ENCODE peak calls at places on chromosomes 16 and 17, in ten cellular contexts. One of them, this sample, is unnamed.

GRCh38 chr16:59886021-59886420 is 1151.9 kb upstream of the GOT2 start:
- DNase-seq in epithelial cell of proximal tubule: no peak
- DNase-seq in adrenal gland: peak; percentile 45
- DNase-seq in thoracic aorta: no peak
- DNase-seq in WERI-Rb-1: no peak
- DNase-seq in fibroblast of the aortic adventitia: peak; percentile 9
- DNase-seq in AG10803: peak; percentile 90
- DNase-seq in GM06990: no peak
- DNase-seq in stomach: no peak
- DNase-seq in CD4-positive, alpha-beta T cell: no peak
- DNase-seq in this sample: no peak

GRCh38 chr16:66520406-66521194 is 29.3 kb downstream of the TK2 start:
- DNase-seq in epithelial cell of proximal tubule: no peak
- DNase-seq in adrenal gland: peak; percentile 56
- DNase-seq in thoracic aorta: no peak
- DNase-seq in WERI-Rb-1: no peak
- DNase-seq in fibroblast of the aortic adventitia: no peak
- DNase-seq in AG10803: no peak
- DNase-seq in GM06990: no peak
- DNase-seq in stomach: no peak
- DNase-seq in CD4-positive, alpha-beta T cell: no peak
- DNase-seq in this sample: no peak

GRCh38 chr17:27266228-27266627 is 27.7 kb upstream of the WSB1 start:
- DNase-seq in epithelial cell of proximal tubule: no peak
- DNase-seq in adrenal gland: no peak
- DNase-seq in thoracic aorta: no peak
- DNase-seq in WERI-Rb-1: no peak
- DNase-seq in fibroblast of the aortic adventitia: no peak
- DNase-seq in AG10803: no peak
- DNase-seq in GM06990: no peak
- DNase-seq in stomach: no peak
- DNase-seq in CD4-positive, alpha-beta T cell: no peak
- DNase-seq in this sample: no peak

GRCh38 chr17:49546546-49547535 is 28.8 kb upstream of the NXPH3 start:
- DNase-seq in epithelial cell of proximal tubule: no peak
- DNase-seq in adrenal gland: no peak
- DNase-seq in thoracic aorta: no peak
- DNase-seq in WERI-Rb-1: peak; percentile 75
- DNase-seq in fibroblast of the aortic adventitia: no peak
- DNase-seq in AG10803: no peak
- DNase-seq in GM06990: no peak
- DNase-seq in stomach: no peak
- DNase-seq in CD4-positive, alpha-beta T cell: no peak
- DNase-seq in this sample: no peak

GRCh38 chr17:15441315-15441714 is 26.1 kb downstream of the CDRT4 start:
- DNase-seq in epithelial cell of proximal tubule: no peak
- DNase-seq in adrenal gland: no peak
- DNase-seq in thoracic aorta: no peak
- DNase-seq in WERI-Rb-1: no peak
- DNase-seq in fibroblast of the aortic adventitia: peak; percentile 50
- DNase-seq in AG10803: no peak
- DNase-seq in GM06990: no peak
- DNase-seq in stomach: no peak
- DNase-seq in CD4-positive, alpha-beta T cell: no peak
- DNase-seq in this sample: no peak

GRCh38 chr16:58885528-58886170 is 151.5 kb upstream of the GOT2 start:
- DNase-seq in epithelial cell of proximal tubule: no peak
- DNase-seq in adrenal gland: no peak
- DNase-seq in thoracic aorta: no peak
- DNase-seq in WERI-Rb-1: no peak
- DNase-seq in fibroblast of the aortic adventitia: no peak
- DNase-seq in AG10803: peak; percentile 8
- DNase-seq in GM06990: peak; percentile 13
- DNase-seq in stomach: no peak
- DNase-seq in CD4-positive, alpha-beta T cell: no peak
- DNase-seq in this sample: no peak

GRCh38 chr16:68564367-68564985 is 25.4 kb downstream of the ZFP90 start:
- DNase-seq in epithelial cell of proximal tubule: no peak
- DNase-seq in adrenal gland: no peak
- DNase-seq in thoracic aorta: no peak
- DNase-seq in WERI-Rb-1: no peak
- DNase-seq in fibroblast of the aortic adventitia: peak; percentile 5
- DNase-seq in AG10803: peak; percentile 4
- DNase-seq in GM06990: no peak
- DNase-seq in stomach: no peak
- DNase-seq in CD4-positive, alpha-beta T cell: no peak
- DNase-seq in this sample: no peak

GRCh38 chr17:35713069-35713728 is 18.2 kb upstream of the RASL10B start:
- DNase-seq in epithelial cell of proximal tubule: no peak
- DNase-seq in adrenal gland: peak; percentile 81
- DNase-seq in thoracic aorta: peak; percentile 62
- DNase-seq in WERI-Rb-1: peak; percentile 76
- DNase-seq in fibroblast of the aortic adventitia: peak; percentile 91
- DNase-seq in AG10803: peak; percentile 97
- DNase-seq in GM06990: no peak
- DNase-seq in stomach: no peak
- DNase-seq in CD4-positive, alpha-beta T cell: no peak
- DNase-seq in this sample: no peak

GRCh38 chr17:78748730-78749317 is 33.2 kb downstream of the CYTH1 start:
- DNase-seq in epithelial cell of proximal tubule: no peak
- DNase-seq in adrenal gland: peak; percentile 58
- DNase-seq in thoracic aorta: no peak
- DNase-seq in WERI-Rb-1: no peak
- DNase-seq in fibroblast of the aortic adventitia: peak; percentile 70
- DNase-seq in AG10803: peak; percentile 77
- DNase-seq in GM06990: peak; percentile 61
- DNase-seq in stomach: peak; percentile 62
- DNase-seq in CD4-positive, alpha-beta T cell: peak; percentile 70
- DNase-seq in this sample: no peak

GRCh38 chr16:11586856-11587642 is at the start of gene LITAF:
- DNase-seq in epithelial cell of proximal tubule: no peak
- DNase-seq in adrenal gland: peak; percentile 63
- DNase-seq in thoracic aorta: no peak
- DNase-seq in WERI-Rb-1: peak; percentile 61
- DNase-seq in fibroblast of the aortic adventitia: peak; percentile 29
- DNase-seq in AG10803: peak; percentile 45
- DNase-seq in GM06990: peak; percentile 82
- DNase-seq in stomach: peak; percentile 78
- DNase-seq in CD4-positive, alpha-beta T cell: peak; percentile 36
- DNase-seq in this sample: peak; percentile 53

GRCh38 chr16:20792216-20792615 is 14.1 kb downstream of the ERI2 start:
- DNase-seq in epithelial cell of proximal tubule: no peak
- DNase-seq in adrenal gland: no peak
- DNase-seq in thoracic aorta: no peak
- DNase-seq in WERI-Rb-1: no peak
- DNase-seq in fibroblast of the aortic adventitia: no peak
- DNase-seq in AG10803: no peak
- DNase-seq in GM06990: no peak
- DNase-seq in stomach: no peak
- DNase-seq in CD4-positive, alpha-beta T cell: no peak
- DNase-seq in this sample: no peak

DNA sequence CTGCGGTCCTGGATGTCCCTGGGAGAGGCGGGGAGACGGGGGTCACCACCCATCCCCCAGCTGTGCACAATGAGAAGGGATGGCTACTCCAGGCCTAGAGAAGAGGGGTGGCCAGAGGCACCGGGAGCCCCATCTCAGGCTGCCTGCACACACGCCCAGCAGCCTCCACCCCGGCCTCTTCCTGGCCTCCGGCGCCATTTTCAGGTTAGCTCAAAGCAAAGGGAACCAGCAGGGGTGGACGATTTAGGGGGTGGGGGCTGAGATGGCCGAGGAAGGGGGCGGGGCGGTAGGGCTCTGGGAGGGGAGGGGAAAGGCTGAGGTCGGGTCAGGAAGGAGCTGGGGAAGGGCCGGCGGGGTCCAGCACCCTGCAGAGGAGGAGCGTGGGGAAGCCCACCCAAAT is 42.8 kb downstream of the SRCIN1 start:
- DNase-seq in epithelial cell of proximal tubule: no peak
- DNase-seq in adrenal gland: no peak
- DNase-seq in thoracic aorta: no peak
- DNase-seq in WERI-Rb-1: no peak
- DNase-seq in fibroblast of the aortic adventitia: no peak
- DNase-seq in AG10803: no peak
- DNase-seq in GM06990: no peak
- DNase-seq in stomach: no peak
- DNase-seq in CD4-positive, alpha-beta T cell: no peak
- DNase-seq in this sample: no peak
- TF ChIP-seq CTCF in epithelial cell of proximal tubule: no peak
- TF ChIP-seq CTCF in adrenal gland: no peak
- TF ChIP-seq CTCF in thoracic aorta: no peak
- TF ChIP-seq CTCF in WERI-Rb-1: no peak
- TF ChIP-seq CTCF in fibroblast of the aortic adventitia: no peak
- TF ChIP-seq CTCF in AG10803: no peak
- TF ChIP-seq CTCF in GM06990: no peak
- TF ChIP-seq CTCF in stomach: no peak
- TF ChIP-seq CTCF in CD4-positive, alpha-beta T cell: no peak
- TF ChIP-seq CTCF in this sample: no peak

GRCh38 chr16:27770271-27771196 is 220.6 kb downstream of the KATNIP start:
- DNase-seq in epithelial cell of proximal tubule: no peak
- DNase-seq in adrenal gland: no peak
- DNase-seq in thoracic aorta: no peak
- DNase-seq in WERI-Rb-1: no peak
- DNase-seq in fibroblast of the aortic adventitia: no peak
- DNase-seq in AG10803: no peak
- DNase-seq in GM06990: no peak
- DNase-seq in stomach: no peak
- DNase-seq in CD4-positive, alpha-beta T cell: no peak
- DNase-seq in this sample: peak; percentile 9

GRCh38 chr16:27767971-27768591 is 218.1 kb downstream of the KATNIP start:
- DNase-seq in epithelial cell of proximal tubule: no peak
- DNase-seq in adrenal gland: no peak
- DNase-seq in thoracic aorta: no peak
- DNase-seq in WERI-Rb-1: no peak
- DNase-seq in fibroblast of the aortic adventitia: no peak
- DNase-seq in AG10803: no peak
- DNase-seq in GM06990: no peak
- DNase-seq in stomach: no peak
- DNase-seq in CD4-positive, alpha-beta T cell: no peak
- DNase-seq in this sample: no peak

GRCh38 chr16:27771201-27771910 is 221.4 kb downstream of the KATNIP start:
- DNase-seq in epithelial cell of proximal tubule: no peak
- DNase-seq in adrenal gland: no peak
- DNase-seq in thoracic aorta: no peak
- DNase-seq in WERI-Rb-1: no peak
- DNase-seq in fibroblast of the aortic adventitia: no peak
- DNase-seq in AG10803: no peak
- DNase-seq in GM06990: no peak
- DNase-seq in stomach: no peak
- DNase-seq in CD4-positive, alpha-beta T cell: no peak
- DNase-seq in this sample: no peak

GRCh38 chr16:27768651-27769270 is 218.8 kb downstream of the KATNIP start:
- DNase-seq in epithelial cell of proximal tubule: no peak
- DNase-seq in adrenal gland: no peak
- DNase-seq in thoracic aorta: no peak
- DNase-seq in WERI-Rb-1: no peak
- DNase-seq in fibroblast of the aortic adventitia: no peak
- DNase-seq in AG10803: no peak
- DNase-seq in GM06990: no peak
- DNase-seq in stomach: no peak
- DNase-seq in CD4-positive, alpha-beta T cell: no peak
- DNase-seq in this sample: peak; percentile 4

DNA sequence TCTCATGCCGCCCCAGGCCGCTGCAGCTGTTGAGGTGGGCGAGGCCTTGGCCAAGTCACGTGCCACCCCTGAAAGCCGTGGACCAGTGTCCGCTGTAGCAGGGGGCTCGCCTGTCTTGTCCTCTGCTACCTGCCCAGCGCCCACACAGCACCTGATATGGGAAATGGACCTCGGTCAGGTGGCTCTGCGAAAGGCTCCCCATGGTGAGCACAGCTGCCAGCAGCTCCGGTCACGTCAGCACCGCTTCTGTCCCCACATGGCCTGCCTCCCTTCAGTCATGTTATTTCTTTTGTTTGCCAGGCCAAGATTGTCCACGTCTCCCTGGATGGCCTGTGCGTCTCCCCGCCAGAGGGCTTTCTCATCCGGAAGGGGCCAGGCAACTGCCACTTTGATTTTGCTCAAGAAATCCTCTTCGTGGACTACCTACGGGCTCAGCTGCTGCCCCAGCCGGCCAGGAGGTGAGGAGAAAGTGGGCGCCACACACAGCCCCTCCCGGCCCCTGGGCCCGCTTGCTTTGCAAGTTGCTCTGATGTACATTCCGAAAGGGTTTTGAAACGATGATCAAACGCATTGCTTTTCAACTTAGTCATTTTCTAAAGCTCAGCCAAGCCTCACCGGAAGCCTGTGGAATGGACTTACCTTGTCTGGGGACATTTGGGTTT is 219.7 kb downstream of the KATNIP start:
- DNase-seq in epithelial cell of proximal tubule: no peak
- DNase-seq in adrenal gland: no peak
- DNase-seq in thoracic aorta: no peak
- DNase-seq in WERI-Rb-1: peak; percentile 55
- DNase-seq in fibroblast of the aortic adventitia: peak; percentile 31
- DNase-seq in AG10803: peak; percentile 56
- DNase-seq in GM06990: no peak
- DNase-seq in stomach: no peak
- DNase-seq in CD4-positive, alpha-beta T cell: no peak
- DNase-seq in this sample: peak; percentile 11
- TF ChIP-seq CTCF in epithelial cell of proximal tubule: no peak
- TF ChIP-seq CTCF in adrenal gland: no peak
- TF ChIP-seq CTCF in thoracic aorta: no peak
- TF ChIP-seq CTCF in WERI-Rb-1: no peak
- TF ChIP-seq CTCF in fibroblast of the aortic adventitia: no peak
- TF ChIP-seq CTCF in AG10803: no peak
- TF ChIP-seq CTCF in GM06990: no peak
- TF ChIP-seq CTCF in stomach: no peak
- TF ChIP-seq CTCF in CD4-positive, alpha-beta T cell: no peak
- TF ChIP-seq CTCF in this sample: no peak

DNA sequence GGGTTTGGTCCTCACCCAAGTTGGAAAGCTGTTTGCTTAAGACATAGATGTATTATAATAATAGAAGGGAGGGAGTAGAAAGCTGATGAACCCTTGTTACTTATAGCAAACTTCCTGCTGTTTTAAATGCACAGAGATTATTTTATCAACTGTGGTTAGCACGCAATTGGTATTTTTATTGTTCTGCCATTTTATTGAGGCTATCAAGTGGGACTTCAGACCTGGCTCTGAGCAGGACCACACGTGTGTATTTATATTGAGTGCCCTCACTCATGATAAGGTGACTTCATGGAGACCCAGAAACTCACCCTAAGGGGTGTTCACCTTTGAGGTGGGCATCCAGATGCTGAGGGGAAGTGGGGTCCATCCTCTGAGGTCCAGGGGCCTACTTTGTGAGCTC is 17.0 kb downstream of the KLHL36 start:
- DNase-seq in epithelial cell of proximal tubule: no peak
- DNase-seq in adrenal gland: no peak
- DNase-seq in thoracic aorta: no peak
- DNase-seq in WERI-Rb-1: no peak
- DNase-seq in fibroblast of the aortic adventitia: no peak
- DNase-seq in AG10803: no peak
- DNase-seq in GM06990: no peak
- DNase-seq in stomach: no peak
- DNase-seq in CD4-positive, alpha-beta T cell: no peak
- DNase-seq in this sample: no peak
- TF ChIP-seq CTCF in epithelial cell of proximal tubule: no peak
- TF ChIP-seq CTCF in adrenal gland: no peak
- TF ChIP-seq CTCF in thoracic aorta: no peak
- TF ChIP-seq CTCF in WERI-Rb-1: no peak
- TF ChIP-seq CTCF in fibroblast of the aortic adventitia: no peak
- TF ChIP-seq CTCF in AG10803: no peak
- TF ChIP-seq CTCF in GM06990: no peak
- TF ChIP-seq CTCF in stomach: no peak
- TF ChIP-seq CTCF in CD4-positive, alpha-beta T cell: no peak
- TF ChIP-seq CTCF in this sample: no peak

GRCh38 chr17:51354908-51355307 is 94.6 kb downstream of the UTP18 start:
- DNase-seq in epithelial cell of proximal tubule: no peak
- DNase-seq in adrenal gland: no peak
- DNase-seq in thoracic aorta: no peak
- DNase-seq in WERI-Rb-1: no peak
- DNase-seq in fibroblast of the aortic adventitia: no peak
- DNase-seq in AG10803: no peak
- DNase-seq in GM06990: no peak
- DNase-seq in stomach: no peak
- DNase-seq in CD4-positive, alpha-beta T cell: no peak
- DNase-seq in this sample: no peak
- TF ChIP-seq CTCF in epithelial cell of proximal tubule: no peak
- TF ChIP-seq CTCF in adrenal gland: no peak
- TF ChIP-seq CTCF in thoracic aorta: no peak
- TF ChIP-seq CTCF in WERI-Rb-1: no peak
- TF ChIP-seq CTCF in fibroblast of the aortic adventitia: no peak
- TF ChIP-seq CTCF in AG10803: no peak
- TF ChIP-seq CTCF in GM06990: no peak
- TF ChIP-seq CTCF in stomach: no peak
- TF ChIP-seq CTCF in CD4-positive, alpha-beta T cell: no peak
- TF ChIP-seq CTCF in this sample: no peak

This sample was measured in glutamatergic neuron.